ENCODE peak calls at places on chromosomes 16 and 17, in nine cellular contexts. F is GF-D8; T is frontal cortex; B is hippocampal formation; O is GM10248; M is activated CD4-positive, alpha-beta T cell treated with anti-CD3 and anti-CD28 coated beads, Interleukin-2, amount 50 U/mL, for 4 hours; E is keratinocyte; C is uterus; P is KBM-7. I is an unnamed sample.
A peak's percentile ranks its signal among the peaks of the same experiment; 100 is the strongest.

GRCh38 chr17:31699281-31699680 is 159.8 kb downstream of the COPRS start:
- DNase-seq in E (no peak), T (no peak), C (no peak), O (no peak), M (no peak), P (no peak), F (no peak), B (no peak), I (peak; percentile 38)

GRCh38 chr17:17350491-17351355 is 47.5 kb downstream of the NT5M start:
- DNase-seq in F (no peak), C (no peak), P (no peak), E (no peak), O (no peak), B (no peak), M (no peak), T (no peak), I (no peak)

GRCh38 chr17:35825206-35825605 is 15.9 kb downstream of the TAF15 start:
- DNase-seq in M (no peak), E (no peak), O (no peak), T (no peak), F (no peak), P (no peak), C (no peak), B (no peak), I (no peak)

GRCh38 chr17:79907217-79907715 is 68.0 kb upstream of the CBX4 start:
- DNase-seq in M (no peak), O (no peak), F (no peak), E (no peak), B (no peak), C (no peak), T (no peak), P (no peak), I (no peak)

GRCh38 chr16:57245472-57246113 is 534 bp downstream of the ARL2BP start:
- DNase-seq in E (no peak), B (no peak), T (peak; percentile 39), F (no peak), O (peak; percentile 45), M (no peak), C (peak; percentile 36), P (no peak), I (peak; percentile 44)

GRCh38 chr16:3135120-3135715 is 389 bp downstream of the ZNF213 start:
- DNase-seq in F (peak; percentile 1), O (no peak), P (peak; percentile 57), M (no peak), E (no peak), T (no peak), B (no peak), C (no peak), I (no peak)

GRCh38 chr17:19302791-19303233 is 59.7 kb downstream of the B9D1 start:
- DNase-seq in P (peak; percentile 60), E (no peak), C (no peak), F (peak; percentile 0), O (no peak), T (no peak), B (no peak), M (no peak), I (peak; percentile 43)

GRCh38 chr17:29956225-29956624 is 14.8 kb downstream of the EFCAB5 start:
- DNase-seq in M (no peak), C (no peak), E (no peak), B (no peak), F (no peak), P (peak; percentile 22), O (no peak), T (no peak), I (no peak)

GRCh38 chr16:4402439-4403132 is 13.8 kb downstream of the CORO7 start:
- DNase-seq in F (no peak), M (peak; percentile 57), O (peak; percentile 90), E (no peak), B (peak; percentile 69), C (peak; percentile 83), P (peak; percentile 75), T (peak; percentile 82), I (peak; percentile 86)

GRCh38 chr16:21608647-21609328 is 9.4 kb downstream of the METTL9 start:
- DNase-seq in T (no peak), B (no peak), E (no peak), F (peak; percentile 96), O (no peak), M (no peak), P (peak; percentile 87), C (no peak), I (no peak)

GRCh38 chr17:1078062-1078711 is 81.3 kb downstream of the TIMM22 start:
- DNase-seq in T (no peak), F (no peak), O (no peak), B (no peak), C (no peak), M (no peak), E (no peak), P (no peak), I (no peak)

I was measured in heart left ventricle.